ENCODE peak calls at places on chromosomes 12 and 14, in four cellular contexts. W is GM12878, N is GM23338, Y is HepG2. Q is an unnamed sample.

GRCh38 chr14:103483600-103483999 is 39.0 kb downstream of the CKB start:
- DNase-seq in Y (no peak), N (no peak), W (no peak), Q (no peak)

GRCh38 chr14:102554835-102555819 is 37.3 kb upstream of the RCOR1 start:
- DNase-seq in Y (no peak), N (peak), W (no peak), Q (no peak)

GRCh38 chr14:94650806-94651805 is 38.9 kb downstream of the SERPINA3 start:
- DNase-seq in W (no peak), Y (no peak), N (no peak), Q (no peak)

GRCh38 chr12:91127751-91128150 is 16.5 kb upstream of the LUM start:
- DNase-seq in Y (peak), W (no peak), N (no peak), Q (no peak)

GRCh38 chr12:47808049-47808448 is 11.7 kb downstream of the HDAC7 start:
- DNase-seq in W (peak), Y (no peak), N (peak), Q (no peak)

GRCh38 chr12:124767075-124767821 is 96.4 kb downstream of the SCARB1 start:
- DNase-seq in Y (peak), N (peak), W (peak), Q (no peak)

GRCh38 chr12:69189378-69189978 is 49.9 kb upstream of the CPSF6 start:
- DNase-seq in Y (no peak), N (peak), W (no peak), Q (no peak)

GRCh38 chr14:49634547-49635334 is at the start of gene DNAAF2:
- DNase-seq in Y (peak), W (no peak), N (peak), Q (no peak)

GRCh38 chr14:49972199-49972671 is 79.4 kb downstream of the ARF6 start:
- DNase-seq in W (no peak), Y (no peak), N (no peak), Q (peak)

GRCh38 chr12:4867384-4867783 is 42.3 kb upstream of the KCNA1 start:
- DNase-seq in Y (no peak), W (no peak), N (peak), Q (no peak)

GRCh38 chr12:49703647-49704137 is 3.5 kb downstream of the FMNL3 start:
- DNase-seq in W (peak), N (no peak), Y (no peak), Q (no peak)

GRCh38 chr12:47302111-47302597 is 222.4 kb upstream of the AMIGO2 start:
- DNase-seq in Y (no peak), W (no peak), N (no peak), Q (no peak)

GRCh38 chr12:27665704-27666103 is 30.5 kb upstream of the REP15 start:
- DNase-seq in W (no peak), N (no peak), Y (no peak), Q (no peak)

GRCh38 chr12:108367436-108367835 is 28.3 kb upstream of the CMKLR1 start:
- DNase-seq in N (no peak), W (no peak), Y (no peak), Q (no peak)

GRCh38 chr12:64010069-64010686 is 165.7 kb downstream of the SRGAP1 start:
- DNase-seq in N (no peak), W (no peak), Y (peak), Q (no peak)

GRCh38 chr12:51729331-51729730 is 119.2 kb downstream of the FIGNL2 start:
- DNase-seq in Y (no peak), N (no peak), W (no peak), Q (no peak)

GRCh38 chr12:105270671-105271255 is 34.8 kb upstream of the APPL2 start:
- DNase-seq in N (no peak), Y (no peak), W (no peak), Q (no peak)

GRCh38 chr12:58025431-58025830 is 84.1 kb downstream of the ATP23 start:
- DNase-seq in N (no peak), W (no peak), Y (no peak), Q (no peak)

GRCh38 chr12:121953695-121954094 is 35.3 kb downstream of the CFAP251 start:
- DNase-seq in W (no peak), Y (peak), N (no peak), Q (no peak)

GRCh38 chr12:93387780-93388179 is 10.1 kb downstream of the NUDT4 start:
- DNase-seq in W (no peak), N (no peak), Y (no peak), Q (no peak)

GRCh38 chr14:57960946-57961792 is 95.3 kb upstream of the SLC35F4 start:
- DNase-seq in W (no peak), N (no peak), Y (no peak), Q (no peak)

GRCh38 chr14:71113376-71113775 is 206.1 kb downstream of the PCNX1 start:
- DNase-seq in W (no peak), N (no peak), Y (no peak), Q (no peak)

GRCh38 chr14:68891851-68892660 is 87.0 kb downstream of the ACTN1 start:
- DNase-seq in N (no peak), Y (no peak), W (no peak), Q (no peak)

GRCh38 chr12:93235881-93236280 is 141.8 kb upstream of the NUDT4 start:
- DNase-seq in Y (no peak), N (no peak), W (no peak), Q (no peak)

GRCh38 chr14:90087433-90087832 is 25.6 kb downstream of the KCNK13 start:
- DNase-seq in Y (peak), W (no peak), N (no peak), Q (no peak)

GRCh38 chr12:68178774-68179439 is 19.4 kb upstream of the IFNG start:
- DNase-seq in N (no peak), W (no peak), Y (no peak), Q (no peak)

GRCh38 chr12:123035841-123036240 is 55.4 kb downstream of the ARL6IP4 start:
- DNase-seq in W (no peak), Y (no peak), N (no peak), Q (no peak)

GRCh38 chr12:60035835-60036234 is 440.0 kb downstream of the SLC16A7 start:
- DNase-seq in N (no peak), Y (no peak), W (no peak), Q (no peak)

GRCh38 chr12:130280226-130280625 is 57.5 kb upstream of the PIWIL1 start:
- DNase-seq in Y (no peak), N (no peak), W (no peak), Q (no peak)

GRCh38 chr14:74616507-74616906 is 4.5 kb upstream of the LTBP2 start:
- DNase-seq in W (no peak), N (no peak), Y (no peak), Q (no peak)

GRCh38 chr12:49702676-49703228 is 4.5 kb downstream of the FMNL3 start:
- DNase-seq in N (no peak), W (no peak), Y (no peak), Q (no peak)

GRCh38 chr12:30146561-30146960 is 362.8 kb upstream of the TMTC1 start:
- DNase-seq in W (no peak), Y (no peak), N (no peak), Q (no peak)

GRCh38 chr14:88504602-88505001 is 50.2 kb downstream of the PTPN21 start:
- DNase-seq in N (no peak), W (no peak), Y (no peak), Q (no peak)

GRCh38 chr14:88503754-88504406 is 50.9 kb downstream of the PTPN21 start:
- DNase-seq in Y (no peak), W (no peak), N (no peak), Q (no peak)

GRCh38 chr14:88505621-88506020 is 49.2 kb downstream of the PTPN21 start:
- DNase-seq in Y (no peak), W (no peak), N (no peak), Q (no peak)

GRCh38 chr14:88500611-88501010 is 54.2 kb downstream of the PTPN21 start:
- DNase-seq in N (no peak), W (no peak), Y (no peak), Q (no peak)

DNA sequence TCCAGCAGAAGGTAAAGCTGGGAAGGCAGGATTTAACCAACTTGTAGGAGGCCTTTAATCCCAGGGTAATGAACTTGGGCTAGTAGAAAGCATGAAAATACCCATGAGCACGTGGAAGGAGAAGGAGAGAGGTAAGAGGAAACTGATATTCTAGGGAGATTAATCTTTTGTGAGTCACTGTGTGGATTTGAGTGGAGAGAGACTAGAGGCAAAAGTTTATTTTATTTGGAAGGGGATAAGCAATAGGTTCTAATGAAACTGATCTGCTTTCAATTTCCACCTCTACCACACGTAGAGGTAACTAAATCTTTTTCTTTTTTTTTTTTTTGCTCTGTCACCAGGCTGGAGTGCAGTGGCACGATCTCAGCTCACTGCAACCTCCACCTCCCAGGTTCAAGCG is 52.1 kb downstream of the PTPN21 start:
- DNase-seq in W (no peak), Y (no peak), N (no peak), Q (no peak)
- TF ChIP-seq EZH2 in W (no peak), Y (no peak), N (no peak), Q (no peak)

DNA sequence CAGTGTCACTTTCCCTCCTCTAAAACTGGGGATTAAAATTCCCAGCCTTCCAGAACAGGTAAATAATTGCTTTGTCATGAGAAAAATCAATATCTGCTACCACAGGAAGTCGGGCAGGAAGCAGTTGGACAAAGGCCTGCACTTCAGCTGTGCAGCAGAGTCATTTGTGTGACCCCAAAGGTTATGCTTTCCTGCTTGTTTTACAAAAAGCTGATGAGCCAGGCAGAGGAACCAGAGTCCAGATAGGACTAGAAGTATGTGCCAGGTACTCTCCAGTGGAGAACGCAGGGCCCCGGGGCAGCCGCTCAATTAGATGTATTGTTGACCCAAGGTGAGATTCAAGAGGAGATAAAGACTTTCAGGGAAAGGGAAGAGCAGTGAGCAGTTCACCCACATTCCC is 117.1 kb upstream of the FRMD6 start:
- DNase-seq in W (no peak), Y (peak), N (no peak), Q (no peak)
- TF ChIP-seq POLR2AphosphoS5 in W (no peak), Y (no peak), N (no peak), Q (no peak)

DNA sequence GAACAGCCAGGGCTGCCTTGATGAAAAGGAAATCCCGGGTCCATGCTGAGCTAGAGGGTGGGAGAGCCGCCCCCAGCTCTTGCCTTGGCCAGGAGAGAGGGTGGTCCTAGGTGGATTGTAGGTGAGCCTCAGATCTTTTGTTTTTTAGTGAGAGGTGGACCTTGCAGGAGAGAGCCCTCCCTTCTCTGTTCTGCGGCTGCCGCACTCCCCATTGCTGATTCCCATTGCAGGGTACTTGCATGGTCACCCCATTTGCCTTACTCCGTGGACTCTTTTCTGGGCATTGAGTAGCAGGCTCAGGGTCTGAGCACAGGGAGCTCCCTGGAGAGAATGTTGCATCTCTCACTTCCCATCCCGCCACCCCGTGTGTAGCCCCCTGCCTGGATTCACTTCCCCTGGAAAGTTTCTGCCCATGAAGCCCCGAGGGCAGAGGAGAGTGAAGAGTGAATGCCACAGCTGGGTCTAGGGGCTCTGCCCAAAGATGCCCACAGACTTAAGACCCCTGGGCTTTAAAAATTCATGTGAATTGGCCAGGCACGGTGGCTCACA is 10.2 kb downstream of the VASH1 start:
- DNase-seq in W (no peak), N (no peak), Y (no peak), Q (no peak)
- H3K27ac ChIP-seq in W (no peak), N (no peak), Y (no peak), Q (no peak)

DNA sequence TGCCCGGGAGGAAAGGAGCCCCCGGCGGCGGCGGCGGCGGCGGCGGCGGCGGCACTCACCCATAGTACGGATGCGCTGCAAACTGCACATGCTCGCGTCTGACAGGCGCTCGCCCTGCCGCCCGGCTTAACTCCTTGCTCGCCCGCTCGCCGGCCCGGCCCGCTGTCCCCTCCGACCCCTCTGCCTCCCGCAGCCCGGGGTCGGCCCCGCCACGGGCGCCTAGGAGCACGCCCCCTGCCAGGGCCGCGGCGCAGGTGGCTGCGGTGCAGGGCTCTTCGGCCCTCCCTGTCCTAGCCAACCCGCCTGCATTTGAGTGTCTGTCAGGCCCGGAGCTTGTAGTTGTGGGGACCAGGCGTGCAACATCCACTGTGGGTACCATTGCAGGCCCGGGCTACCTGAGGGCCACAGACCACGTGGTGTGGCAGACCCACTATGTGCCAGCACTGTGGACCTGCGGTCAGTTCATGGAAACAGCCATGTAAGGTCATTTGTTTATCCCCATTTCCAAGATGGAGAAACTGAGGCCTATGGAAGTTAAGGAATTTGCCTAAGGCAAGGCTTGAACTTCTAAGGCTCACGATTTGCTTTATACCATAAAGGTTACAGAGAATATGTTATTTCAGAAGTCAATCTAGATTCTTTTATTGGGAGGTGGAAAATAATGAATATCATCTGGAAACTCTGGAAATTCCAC is 17.6 kb upstream of the PLEKHH1 start:
- DNase-seq in N (peak), Y (no peak), W (no peak), Q (no peak)
- TF ChIP-seq EZH2 in N (no peak), Y (no peak), W (no peak), Q (no peak)

GRCh38 chr12:40801861-40802260 is 109.6 kb downstream of the CNTN1 start:
- DNase-seq in N (no peak), W (no peak), Y (no peak), Q (no peak)
- TF ChIP-seq POLR2AphosphoS5 in N (no peak), W (no peak), Y (no peak), Q (no peak)

DNA sequence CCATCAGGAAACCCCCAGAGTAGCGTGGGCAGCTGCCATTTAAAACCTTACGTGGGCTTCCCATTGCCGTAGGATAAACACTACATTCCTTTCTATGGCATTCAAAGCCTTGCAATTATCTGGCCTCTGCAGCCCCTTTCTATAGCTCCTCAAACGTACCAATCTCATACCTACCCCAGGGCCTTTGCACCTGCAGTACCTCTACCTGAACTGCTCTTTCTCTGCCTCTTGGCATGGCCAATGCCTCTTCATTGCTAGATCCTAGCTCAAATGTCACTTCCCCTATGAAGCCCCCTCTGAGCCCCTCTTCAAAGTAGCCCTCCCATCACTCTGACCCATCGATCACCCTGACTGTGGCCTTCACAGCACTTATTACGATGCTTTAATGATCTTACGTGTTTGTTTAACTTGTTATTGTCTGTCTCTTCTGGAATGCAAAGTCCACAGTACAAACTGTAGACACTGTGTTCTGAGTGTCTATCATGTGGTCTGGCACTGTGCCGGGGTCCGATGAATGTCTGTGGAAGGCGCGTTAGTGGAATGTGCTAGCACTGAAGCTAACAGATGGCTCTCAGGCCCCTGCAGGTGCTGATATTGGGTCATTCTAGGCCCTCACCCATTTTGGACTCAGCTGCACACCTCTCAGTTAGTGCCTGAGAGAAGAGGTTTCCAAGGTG is 157.3 kb upstream of the NOS1 start:
- DNase-seq in W (no peak), Y (peak), N (no peak), Q (no peak)
- H3K27ac ChIP-seq in W (no peak), Y (no peak), N (no peak), Q (no peak)

GRCh38 chr14:36506732-36507614 is 13.1 kb downstream of the NKX2-1 start:
- DNase-seq in W (no peak), Y (no peak), N (no peak), Q (no peak)
- TF ChIP-seq EZH2 in W (no peak), Y (no peak), N (peak), Q (no peak)

DNA sequence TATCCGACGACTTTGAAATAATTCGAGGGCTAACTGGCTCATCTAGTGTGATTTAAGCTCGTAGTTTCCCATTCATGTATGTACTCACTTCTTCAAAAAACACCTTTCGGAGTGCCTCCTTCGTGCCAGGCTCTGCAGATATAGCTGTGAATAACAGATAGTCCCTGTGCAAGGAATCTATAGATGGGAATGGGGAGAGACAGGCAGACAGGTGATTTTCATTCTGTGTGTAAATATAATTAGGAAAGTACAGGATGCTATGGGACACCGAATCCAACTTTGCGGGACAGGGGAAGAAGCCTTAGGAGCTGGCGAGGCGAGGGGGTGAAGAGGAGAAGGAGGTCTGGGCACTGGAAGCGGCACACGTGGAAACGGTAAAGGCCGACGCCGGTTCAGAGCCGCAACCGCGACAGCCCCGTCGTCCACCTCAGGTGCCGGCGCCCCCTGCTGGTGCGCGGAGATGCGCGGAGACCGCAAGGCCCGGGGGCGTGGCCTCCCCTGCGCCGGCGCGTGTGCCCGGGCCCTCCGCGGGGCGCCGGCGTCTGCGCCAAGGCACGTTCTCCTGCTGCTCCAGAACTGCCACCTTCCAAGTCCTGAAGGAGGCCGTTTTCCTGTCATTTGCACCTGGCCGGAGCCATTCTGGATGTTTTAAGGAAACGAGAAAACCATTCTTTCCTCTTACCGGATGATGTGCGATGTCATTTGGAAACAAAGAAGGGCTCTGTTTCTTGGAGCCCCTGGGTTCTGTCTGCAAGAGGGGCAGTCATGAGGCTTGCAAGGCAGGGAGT is 18.0 kb upstream of the CACNA1C start:
- DNase-seq in N (peak), Y (peak), W (peak), Q (no peak)
- TF ChIP-seq POLR2AphosphoS5 in N (peak), Y (no peak), W (no peak), Q (peak)

GRCh38 chr12:112130461-112130998 is 5.2 kb downstream of the TRAFD1 start:
- DNase-seq in N (no peak), W (peak), Y (no peak), Q (peak)
- H3K27ac ChIP-seq in N (no peak), W (peak), Y (no peak), Q (peak)

Q was measured in SK-N-MC.